ENCODE peak calls at places on chromosome 2, in nine cellular contexts. U is heart right ventricle, T is Panc1, S is IMR-90, Y is PC-3, J is endodermal cell, F is prostate gland, P is ovary, R is lung. L is an unnamed sample.

GRCh38 chr2:198314559-198315153 is 510.3 kb downstream of the PLCL1 start:
- DNase-seq in U (no peak), T (peak; percentile 28), S (peak; percentile 65), Y (peak; percentile 57), J (no peak), F (no peak), P (no peak), R (no peak), L (no peak)

GRCh38 chr2:225495706-225496105 is 96.2 kb downstream of the NYAP2 start:
- DNase-seq in U (no peak), T (no peak), S (no peak), Y (no peak), J (no peak), F (no peak), P (no peak), R (no peak), L (no peak)

GRCh38 chr2:172242968-172243367 is 140.3 kb upstream of the DLX2 start:
- DNase-seq in U (no peak), T (no peak), S (no peak), Y (no peak), J (no peak), F (no peak), P (no peak), R (peak; percentile 61), L (no peak)

GRCh38 chr2:125745514-125745913 is 910.4 kb upstream of the GYPC start:
- DNase-seq in U (no peak), T (peak; percentile 4), S (no peak), Y (peak; percentile 35), J (peak; percentile 87), F (no peak), P (no peak), R (no peak), L (no peak)

GRCh38 chr2:231057590-231057989 is 923 bp downstream of the PSMD1 start:
- DNase-seq in U (no peak), T (no peak), S (peak; percentile 31), Y (peak; percentile 18), J (no peak), F (no peak), P (no peak), R (no peak), L (no peak)

GRCh38 chr2:179268277-179268935 is 3.8 kb upstream of the SESTD1 start:
- DNase-seq in U (no peak), T (no peak), S (peak; percentile 49), Y (peak; percentile 96), J (no peak), F (no peak), P (no peak), R (no peak), L (no peak)

GRCh38 chr2:1717129-1717528 is 27.2 kb downstream of the PXDN start:
- DNase-seq in U (peak; percentile 32), T (no peak), S (no peak), Y (peak; percentile 97), J (peak; percentile 42), F (peak; percentile 91), P (no peak), R (no peak), L (no peak)

GRCh38 chr2:23606968-23607367 is 222.0 kb downstream of the KLHL29 start:
- DNase-seq in U (no peak), T (no peak), S (peak; percentile 82), Y (peak; percentile 51), J (no peak), F (no peak), P (no peak), R (no peak), L (no peak)

DNA sequence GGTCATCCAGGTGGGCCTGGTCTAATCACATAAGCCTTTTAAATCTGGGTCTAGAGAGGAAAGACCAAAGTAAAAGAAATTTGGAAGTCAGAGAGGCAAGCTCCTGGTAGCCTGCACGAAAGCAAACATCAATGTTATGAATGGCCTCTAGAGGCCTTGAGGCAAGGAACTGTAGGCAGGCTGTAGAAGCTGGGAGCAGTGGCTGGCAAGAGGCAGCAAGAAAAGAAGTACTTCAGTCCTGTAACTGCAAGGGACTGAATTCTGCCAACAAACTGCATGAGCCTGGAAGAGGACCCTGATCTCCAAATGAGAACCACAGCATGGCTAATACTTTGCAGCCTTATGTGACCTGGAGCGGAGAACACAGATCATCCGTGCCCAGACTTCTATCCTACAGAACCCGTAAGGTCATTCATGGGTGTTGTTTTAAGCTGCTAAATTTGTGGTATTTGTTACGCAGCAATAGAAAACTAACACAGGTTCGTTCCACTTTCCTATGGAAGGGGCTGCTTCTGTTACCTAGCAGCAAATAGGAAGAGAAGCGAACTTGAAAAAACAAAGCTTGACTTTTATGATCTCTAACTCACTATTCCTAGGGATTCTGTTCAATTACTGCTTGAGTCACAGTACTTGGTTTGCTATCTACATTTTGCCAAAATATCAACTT is 1.2 kb downstream of the IMMT start:
- DNase-seq in U (no peak), T (no peak), S (no peak), Y (peak; percentile 29), J (no peak), F (no peak), P (no peak), R (no peak), L (no peak)
- TF ChIP-seq CTCF in U (no peak), T (no peak), S (no peak), Y (peak; percentile 19), J (peak; percentile 27), F (no peak), P (no peak), R (no peak), L (no peak)

GRCh38 chr2:6139916-6140315 is 447.7 kb downstream of the SOX11 start:
- DNase-seq in U (no peak), T (no peak), S (no peak), Y (no peak), J (no peak), F (no peak), P (no peak), R (no peak), L (no peak)
- H3K9me3 ChIP-seq in U (peaks cover 37% of the 10 kb centered on the region), T (peaks cover 6% of the 10 kb centered on the region), S (peaks cover 3% of the 10 kb centered on the region), Y (no peaks in the 10 kb centered on the region), J (peaks cover 23% of the 10 kb centered on the region), F (no peaks in the 10 kb centered on the region), P (no peaks in the 10 kb centered on the region), R (peaks cover 7% of the 10 kb centered on the region), L (no peaks in the 10 kb centered on the region)

GRCh38 chr2:176107731-176108181 is 676 bp downstream of the HOXD11 start:
- DNase-seq in U (no peak), T (no peak), S (no peak), Y (no peak), J (peak; percentile 70), F (peak; percentile 4), P (no peak), R (no peak), L (peak; percentile 1)
- H3K27me3 ChIP-seq in U (peaks cover 98% of the 10 kb centered on the region), T (peaks cover 3% of the 10 kb centered on the region), S (peaks cover 93% of the 10 kb centered on the region), Y (peaks cover 20% of the 10 kb centered on the region), J (peaks cover 99% of the 10 kb centered on the region), F (peaks cover 25% of the 10 kb centered on the region), P (peaks cover 6% of the 10 kb centered on the region), R (peaks cover 51% of the 10 kb centered on the region), L (peaks cover 93% of the 10 kb centered on the region)

DNA sequence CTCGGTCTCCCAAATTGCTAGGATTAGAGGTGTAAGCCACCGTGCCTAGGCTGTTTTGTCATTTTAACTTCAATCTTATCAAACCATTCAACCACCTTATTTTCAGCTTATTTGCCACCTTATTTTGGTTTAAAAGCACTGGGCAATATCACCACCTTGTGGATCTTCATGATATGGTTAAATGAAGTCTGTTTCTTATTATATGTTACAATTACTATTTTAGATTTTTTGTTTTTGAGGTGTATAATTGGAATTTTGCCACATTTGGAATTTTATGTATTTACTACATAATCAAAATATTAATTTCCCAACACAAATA is 43.8 kb upstream of the SCN9A start:
- DNase-seq in U (no peak), T (no peak), S (peak; percentile 70), Y (peak; percentile 80), J (no peak), F (no peak), P (no peak), R (no peak), L (no peak)
- TF ChIP-seq CTCF in U (peak; percentile 10), T (peak; percentile 59), S (peak; percentile 71), Y (peak; percentile 88), J (peak; percentile 75), F (no peak), P (no peak), R (no peak), L (no peak)

DNA sequence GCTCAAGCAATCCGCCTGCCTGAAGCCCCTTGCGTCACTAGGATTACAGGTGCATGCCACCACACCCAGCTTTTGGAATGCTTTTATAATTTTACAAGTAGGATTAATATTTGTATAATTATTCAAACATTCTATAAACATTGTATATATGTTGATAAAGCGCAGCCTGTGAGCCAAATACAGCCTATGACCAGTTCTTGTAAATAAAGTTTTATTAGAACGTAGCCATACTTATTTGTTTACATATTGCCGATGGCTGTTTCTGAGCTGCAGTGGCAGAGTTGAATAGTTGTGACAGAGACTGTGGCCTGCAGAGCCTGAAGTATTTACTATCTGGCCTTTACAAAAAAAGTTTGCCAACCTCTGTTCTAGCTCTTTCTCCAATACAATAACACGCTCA is 232.6 kb downstream of the OTX1 start:
- DNase-seq in U (no peak), T (no peak), S (no peak), Y (peak; percentile 68), J (no peak), F (peak; percentile 18), P (no peak), R (no peak), L (no peak)
- H3K9me3 ChIP-seq in U (peaks cover 91% of the 10 kb centered on the region), T (peaks cover 4% of the 10 kb centered on the region), S (no peaks in the 10 kb centered on the region), Y (no peaks in the 10 kb centered on the region), J (peaks cover 22% of the 10 kb centered on the region), F (no peaks in the 10 kb centered on the region), P (peaks cover 3% of the 10 kb centered on the region), R (peaks cover 5% of the 10 kb centered on the region), L (peaks cover 34% of the 10 kb centered on the region)

DNA sequence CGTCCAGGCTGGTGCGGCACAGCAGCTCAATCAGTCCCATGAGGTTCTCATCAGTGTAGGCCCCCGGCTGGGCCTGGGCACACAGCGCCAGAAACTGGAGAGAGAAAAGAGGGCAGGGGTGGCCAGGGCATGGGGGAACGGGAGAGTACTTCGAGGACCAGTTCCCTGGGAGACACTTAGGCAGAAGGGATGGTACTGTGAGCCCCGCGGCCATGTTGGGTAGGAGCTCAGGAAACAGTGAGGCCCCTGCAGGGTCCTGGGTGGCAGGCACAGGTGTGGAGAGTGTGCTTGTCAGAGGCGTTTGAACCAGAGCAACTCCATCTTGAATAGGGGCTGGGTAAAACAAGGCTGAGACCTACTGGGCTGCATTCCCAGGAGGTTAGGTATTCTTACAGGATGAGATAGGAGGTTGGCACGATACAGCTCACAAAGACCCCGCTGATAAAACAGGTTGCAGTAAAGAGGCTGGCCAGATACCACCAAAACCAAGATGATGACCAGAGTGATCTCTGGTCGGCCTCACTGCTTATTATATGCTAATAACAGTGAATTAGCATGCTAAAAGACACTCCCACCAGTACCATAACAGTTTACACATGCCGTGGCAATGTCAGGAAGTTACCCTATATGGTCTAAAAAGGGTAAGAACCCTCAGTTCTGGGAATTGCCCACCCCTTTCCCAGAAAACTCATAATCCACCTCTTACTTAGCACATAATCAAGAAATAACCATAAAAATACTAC is 51.9 kb upstream of the SEMA4C start:
- DNase-seq in U (no peak), T (no peak), S (no peak), Y (no peak), J (no peak), F (no peak), P (no peak), R (no peak), L (no peak)
- H3K27me3 ChIP-seq in U (no peaks in the 10 kb centered on the region), T (no peaks in the 10 kb centered on the region), S (peaks cover 54% of the 10 kb centered on the region), Y (no peaks in the 10 kb centered on the region), J (no peaks in the 10 kb centered on the region), F (no peaks in the 10 kb centered on the region), P (no peaks in the 10 kb centered on the region), R (no peaks in the 10 kb centered on the region), L (no peaks in the 10 kb centered on the region)

GRCh38 chr2:47539228-47539627 is 136.3 kb downstream of the MSH2 start:
- DNase-seq in U (no peak), T (no peak), S (no peak), Y (no peak), J (no peak), F (no peak), P (no peak), R (no peak), L (no peak)
- TF ChIP-seq CTCF in U (no peak), T (no peak), S (peak; percentile 13), Y (peak; percentile 24), J (peak; percentile 73), F (no peak), P (no peak), R (no peak), L (no peak)